ENCODE peak calls at places on chromosome 13, in four cellular contexts. One of them, this sample, is unnamed. For H3K4me1, the result is how much of the 10 kb centered on the place peaks cover.

GRCh38 chr13:51585234-51585672 is 991 bp downstream of the WDFY2 start:
- DNase-seq in esophagus squamous epithelium: no peak
- DNase-seq in adrenal gland: no peak
- DNase-seq in body of pancreas: no peak
- DNase-seq in this sample: no peak

GRCh38 chr13:87172166-87172825 is 498.9 kb upstream of the SLITRK5 start:
- DNase-seq in esophagus squamous epithelium: no peak
- DNase-seq in adrenal gland: no peak
- DNase-seq in body of pancreas: no peak
- DNase-seq in this sample: no peak

GRCh38 chr13:41802684-41803554 is 158.0 kb downstream of the VWA8 start:
- DNase-seq in esophagus squamous epithelium: no peak
- DNase-seq in adrenal gland: no peak
- DNase-seq in body of pancreas: no peak
- DNase-seq in this sample: no peak

GRCh38 chr13:23516190-23516589 is 54.0 kb upstream of the TNFRSF19 start:
- DNase-seq in esophagus squamous epithelium: no peak
- DNase-seq in adrenal gland: no peak
- DNase-seq in body of pancreas: no peak
- DNase-seq in this sample: no peak

GRCh38 chr13:39417131-39417530 is 185.9 kb downstream of the LHFPL6 start:
- DNase-seq in esophagus squamous epithelium: no peak
- DNase-seq in adrenal gland: no peak
- DNase-seq in body of pancreas: no peak
- DNase-seq in this sample: no peak

GRCh38 chr13:72839831-72840426 is 58.0 kb downstream of the PIBF1 start:
- DNase-seq in esophagus squamous epithelium: no peak
- DNase-seq in adrenal gland: peak
- DNase-seq in body of pancreas: peak
- DNase-seq in this sample: no peak

GRCh38 chr13:101941095-101941777 is 460.6 kb downstream of the FGF14 start:
- DNase-seq in esophagus squamous epithelium: no peak
- DNase-seq in adrenal gland: peak
- DNase-seq in body of pancreas: no peak
- DNase-seq in this sample: no peak

GRCh38 chr13:27917121-27917947 is 2.5 kb upstream of the PDX1 start:
- DNase-seq in esophagus squamous epithelium: no peak
- DNase-seq in adrenal gland: no peak
- DNase-seq in body of pancreas: peak
- DNase-seq in this sample: no peak

GRCh38 chr13:79434578-79434977 is 28.5 kb upstream of the RBM26 start:
- DNase-seq in esophagus squamous epithelium: no peak
- DNase-seq in adrenal gland: no peak
- DNase-seq in body of pancreas: no peak
- DNase-seq in this sample: no peak

GRCh38 chr13:100129605-100130004 is 40.7 kb downstream of the PCCA start:
- DNase-seq in esophagus squamous epithelium: no peak
- DNase-seq in adrenal gland: no peak
- DNase-seq in body of pancreas: no peak
- DNase-seq in this sample: no peak

GRCh38 chr13:80737513-80737912 is 396.6 kb upstream of the SPRY2 start:
- DNase-seq in esophagus squamous epithelium: no peak
- DNase-seq in adrenal gland: no peak
- DNase-seq in body of pancreas: no peak
- DNase-seq in this sample: no peak

GRCh38 chr13:67438465-67438864 is 208.3 kb upstream of the PCDH9 start:
- DNase-seq in esophagus squamous epithelium: no peak
- DNase-seq in adrenal gland: no peak
- DNase-seq in body of pancreas: no peak
- DNase-seq in this sample: no peak

GRCh38 chr13:110571897-110572777 is 10.6 kb upstream of the RAB20 start:
- DNase-seq in esophagus squamous epithelium: no peak
- DNase-seq in adrenal gland: no peak
- DNase-seq in body of pancreas: no peak
- DNase-seq in this sample: no peak

GRCh38 chr13:99656843-99657506 is 155.7 kb downstream of the TM9SF2 start:
- DNase-seq in esophagus squamous epithelium: no peak
- DNase-seq in adrenal gland: no peak
- DNase-seq in body of pancreas: no peak
- DNase-seq in this sample: no peak

GRCh38 chr13:39062004-39062403 is 23.7 kb downstream of the NHLRC3 start:
- DNase-seq in esophagus squamous epithelium: no peak
- DNase-seq in adrenal gland: no peak
- DNase-seq in body of pancreas: no peak
- DNase-seq in this sample: no peak

GRCh38 chr13:99863789-99864626 is 107.6 kb downstream of the ZIC5 start:
- DNase-seq in esophagus squamous epithelium: no peak
- DNase-seq in adrenal gland: no peak
- DNase-seq in body of pancreas: no peak
- DNase-seq in this sample: no peak

GRCh38 chr13:50400035-50400726 is 384.9 kb downstream of the KCNRG start:
- DNase-seq in esophagus squamous epithelium: no peak
- DNase-seq in adrenal gland: peak
- DNase-seq in body of pancreas: peak
- DNase-seq in this sample: no peak

GRCh38 chr13:26019241-26019640 is 32.6 kb downstream of the SHISA2 start:
- DNase-seq in esophagus squamous epithelium: no peak
- DNase-seq in adrenal gland: no peak
- DNase-seq in body of pancreas: no peak
- DNase-seq in this sample: no peak

GRCh38 chr13:74409551-74409950 is 275.3 kb upstream of the KLF12 start:
- DNase-seq in esophagus squamous epithelium: no peak
- DNase-seq in adrenal gland: no peak
- DNase-seq in body of pancreas: no peak
- DNase-seq in this sample: no peak

GRCh38 chr13:42063105-42063504 is 14.7 kb downstream of the DGKH start:
- DNase-seq in esophagus squamous epithelium: no peak
- DNase-seq in adrenal gland: no peak
- DNase-seq in body of pancreas: no peak
- DNase-seq in this sample: no peak

GRCh38 chr13:50574731-50575130 is 268.8 kb downstream of the DLEU7 start:
- DNase-seq in esophagus squamous epithelium: no peak
- DNase-seq in adrenal gland: no peak
- DNase-seq in body of pancreas: no peak
- DNase-seq in this sample: no peak

GRCh38 chr13:68047889-68048288 is 817.8 kb upstream of the PCDH9 start:
- DNase-seq in esophagus squamous epithelium: no peak
- DNase-seq in adrenal gland: no peak
- DNase-seq in body of pancreas: no peak
- DNase-seq in this sample: no peak

GRCh38 chr13:34364633-34365032 is 546.7 kb downstream of the RFC3 start:
- DNase-seq in esophagus squamous epithelium: no peak
- DNase-seq in adrenal gland: no peak
- DNase-seq in body of pancreas: no peak
- DNase-seq in this sample: no peak

GRCh38 chr13:110246530-110246929 is 60.4 kb downstream of the COL4A1 start:
- DNase-seq in esophagus squamous epithelium: no peak
- DNase-seq in adrenal gland: peak
- DNase-seq in body of pancreas: no peak
- DNase-seq in this sample: peak

GRCh38 chr13:33110713-33111413 is 94.6 kb downstream of the KL start:
- DNase-seq in esophagus squamous epithelium: no peak
- DNase-seq in adrenal gland: peak
- DNase-seq in body of pancreas: no peak
- DNase-seq in this sample: no peak

GRCh38 chr13:33110386-33110712 is 94.1 kb downstream of the KL start:
- DNase-seq in esophagus squamous epithelium: no peak
- DNase-seq in adrenal gland: no peak
- DNase-seq in body of pancreas: no peak
- DNase-seq in this sample: no peak

GRCh38 chr13:33112745-33113144 is 96.5 kb downstream of the KL start:
- DNase-seq in esophagus squamous epithelium: no peak
- DNase-seq in adrenal gland: no peak
- DNase-seq in body of pancreas: no peak
- DNase-seq in this sample: no peak

GRCh38 chr13:33109801-33110200 is 93.6 kb downstream of the KL start:
- DNase-seq in esophagus squamous epithelium: no peak
- DNase-seq in adrenal gland: no peak
- DNase-seq in body of pancreas: no peak
- DNase-seq in this sample: no peak

DNA sequence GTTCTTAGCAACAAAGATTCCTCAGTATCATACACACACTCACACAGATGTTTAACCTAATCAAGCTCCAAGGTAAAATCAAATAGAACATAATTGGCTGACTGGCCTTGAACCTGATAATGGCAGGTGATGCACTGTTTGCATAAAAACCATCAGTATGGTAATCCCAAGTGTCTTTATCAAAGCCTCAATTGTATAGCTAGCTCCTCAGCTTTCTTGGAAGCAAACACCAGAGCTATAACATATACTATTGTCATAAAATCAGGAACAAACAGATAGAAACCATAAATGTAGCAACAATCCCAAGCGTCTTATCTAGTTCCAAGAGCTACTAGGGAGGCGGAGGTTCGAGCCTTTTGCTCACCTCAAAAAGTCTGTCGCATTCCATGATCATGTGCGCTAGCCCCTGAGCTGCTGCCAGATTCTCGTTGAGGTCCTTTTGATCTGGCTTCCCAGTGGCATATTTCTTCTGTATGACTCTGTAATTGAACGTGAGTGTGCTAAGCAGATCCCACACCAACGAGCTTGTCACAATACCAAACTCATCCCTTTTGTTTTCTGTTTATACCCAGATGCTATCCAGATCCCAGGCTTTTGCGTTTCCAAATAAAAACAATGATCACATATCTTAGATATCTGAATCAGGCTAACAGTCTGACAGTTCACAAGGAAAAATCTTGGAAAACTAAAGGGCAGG is 95.3 kb downstream of the KL start:
- DNase-seq in esophagus squamous epithelium: no peak
- DNase-seq in adrenal gland: no peak
- DNase-seq in body of pancreas: no peak
- DNase-seq in this sample: peak
- H3K4me1 ChIP-seq in esophagus squamous epithelium: under half
- H3K4me1 ChIP-seq in adrenal gland: under half
- H3K4me1 ChIP-seq in body of pancreas: under half
- H3K4me1 ChIP-seq in this sample: under half

GRCh38 chr13:108215428-108215827 is at the start of gene LIG4:
- DNase-seq in esophagus squamous epithelium: peak
- DNase-seq in adrenal gland: peak
- DNase-seq in body of pancreas: peak
- DNase-seq in this sample: peak
- TF ChIP-seq POLR2A in esophagus squamous epithelium: no peak
- TF ChIP-seq POLR2A in adrenal gland: no peak
- TF ChIP-seq POLR2A in body of pancreas: peak
- TF ChIP-seq POLR2A in this sample: no peak

GRCh38 chr13:44277459-44277858 is 96.2 kb upstream of the SERP2 start:
- DNase-seq in esophagus squamous epithelium: no peak
- DNase-seq in adrenal gland: no peak
- DNase-seq in body of pancreas: no peak
- DNase-seq in this sample: no peak
- H3K4me1 ChIP-seq in esophagus squamous epithelium: under half
- H3K4me1 ChIP-seq in adrenal gland: under half
- H3K4me1 ChIP-seq in body of pancreas: under half
- H3K4me1 ChIP-seq in this sample: under half

GRCh38 chr13:40667622-40667978 is 1.2 kb upstream of the FOXO1 start:
- DNase-seq in esophagus squamous epithelium: no peak
- DNase-seq in adrenal gland: peak
- DNase-seq in body of pancreas: no peak
- DNase-seq in this sample: peak

GRCh38 chr13:40665754-40666057 is 735 bp downstream of the FOXO1 start:
- DNase-seq in esophagus squamous epithelium: no peak
- DNase-seq in adrenal gland: no peak
- DNase-seq in body of pancreas: no peak
- DNase-seq in this sample: no peak

GRCh38 chr13:40665061-40665753 is 1.2 kb downstream of the FOXO1 start:
- DNase-seq in esophagus squamous epithelium: no peak
- DNase-seq in adrenal gland: peak
- DNase-seq in body of pancreas: peak
- DNase-seq in this sample: peak

GRCh38 chr13:40666905-40667621 is 622 bp upstream of the FOXO1 start:
- DNase-seq in esophagus squamous epithelium: peak
- DNase-seq in adrenal gland: peak
- DNase-seq in body of pancreas: peak
- DNase-seq in this sample: peak

GRCh38 chr13:40666058-40666904 is at the start of gene FOXO1:
- DNase-seq in esophagus squamous epithelium: peak
- DNase-seq in adrenal gland: peak
- DNase-seq in body of pancreas: peak
- DNase-seq in this sample: peak
- TF ChIP-seq POLR2A in esophagus squamous epithelium: peak
- TF ChIP-seq POLR2A in adrenal gland: peak
- TF ChIP-seq POLR2A in body of pancreas: peak
- TF ChIP-seq POLR2A in this sample: peak

DNA sequence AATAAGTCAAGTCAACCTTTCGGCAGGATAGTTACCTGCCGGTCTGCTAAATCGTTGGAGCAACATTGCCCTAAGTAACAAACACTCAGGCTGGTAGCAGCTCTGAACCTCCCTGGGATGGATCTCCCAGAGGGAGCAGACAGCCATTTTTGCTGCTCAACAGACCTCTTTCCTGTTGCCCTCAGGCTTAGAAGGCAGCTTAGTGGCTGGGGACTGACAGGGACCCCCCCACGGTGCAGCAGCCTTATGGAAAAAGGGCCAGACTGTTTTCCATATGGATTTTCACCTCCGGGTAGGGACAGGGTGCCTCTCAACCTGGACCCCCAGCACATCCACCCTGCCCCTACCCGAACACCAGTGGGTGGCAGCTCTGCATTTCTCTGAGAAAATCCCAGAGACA is 49.7 kb downstream of the UBL3 start:
- DNase-seq in esophagus squamous epithelium: no peak
- DNase-seq in adrenal gland: no peak
- DNase-seq in body of pancreas: no peak
- DNase-seq in this sample: no peak
- H3K4me1 ChIP-seq in esophagus squamous epithelium: under half
- H3K4me1 ChIP-seq in adrenal gland: under half
- H3K4me1 ChIP-seq in body of pancreas: under half
- H3K4me1 ChIP-seq in this sample: under half

DNA sequence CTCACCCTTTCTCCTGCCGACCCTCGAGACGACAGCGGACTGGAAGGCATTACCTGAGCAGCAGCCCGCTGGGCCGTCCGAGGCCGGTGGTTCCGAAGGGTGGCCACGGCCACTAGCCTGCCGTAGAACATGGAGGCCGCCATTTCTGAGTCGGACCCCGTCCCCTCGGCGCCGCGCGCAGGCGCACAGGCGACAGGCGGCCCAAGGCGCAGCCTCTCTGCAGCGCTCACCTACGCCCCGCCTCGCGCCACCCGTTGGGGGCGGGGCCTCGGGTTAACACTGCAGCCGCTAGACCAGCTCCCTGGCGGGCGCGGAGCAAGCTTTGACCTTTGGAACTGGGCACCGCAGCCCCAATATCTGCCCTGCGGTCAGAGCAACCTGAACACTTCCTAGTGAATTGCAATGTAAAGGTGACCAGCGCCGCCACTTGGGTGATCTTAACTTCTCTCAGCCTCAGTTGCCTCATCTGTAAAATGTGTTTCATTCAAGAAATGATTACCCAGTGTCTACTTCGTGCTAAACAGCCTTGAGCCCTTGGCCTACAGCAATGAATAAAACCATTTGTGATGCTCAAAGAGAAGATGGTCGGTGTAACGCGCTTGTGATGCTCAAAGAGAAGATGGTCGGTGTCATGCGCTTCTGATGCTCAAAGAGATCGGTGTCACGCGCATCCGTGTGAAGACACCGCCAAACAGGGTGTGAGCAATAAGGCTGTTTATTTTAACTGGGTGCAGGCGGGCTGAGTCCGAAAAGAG is at the start of gene SUCLA2:
- DNase-seq in esophagus squamous epithelium: peak
- DNase-seq in adrenal gland: peak
- DNase-seq in body of pancreas: peak
- DNase-seq in this sample: peak
- TF ChIP-seq POLR2A in esophagus squamous epithelium: peak
- TF ChIP-seq POLR2A in adrenal gland: no peak
- TF ChIP-seq POLR2A in body of pancreas: peak
- TF ChIP-seq POLR2A in this sample: peak

This sample was measured in uterus.